ENCODE peak calls at places on chromosomes 16 and 17, in four cellular contexts. J is OCI-LY7, V is hepatocyte, Z is K562. N is an unnamed sample.

GRCh38 chr16:11768850-11769249 is 26.2 kb upstream of the TXNDC11 start:
- DNase-seq in J (peak), V (no peak), Z (no peak), N (no peak)

GRCh38 chr16:12133738-12134137 is 157.2 kb downstream of the SNX29 start:
- DNase-seq in J (no peak), V (no peak), Z (no peak), N (no peak)

GRCh38 chr17:35568561-35568960 is 7.9 kb upstream of the SLFN14 start:
- DNase-seq in J (no peak), V (peak), Z (peak), N (peak)

GRCh38 chr17:3735515-3735914 is 11.8 kb downstream of the HASPIN start:
- DNase-seq in J (no peak), V (no peak), Z (no peak), N (no peak)

GRCh38 chr17:74746922-74747321 is 1.5 kb upstream of the NHERF1 start:
- DNase-seq in J (no peak), V (peak), Z (peak), N (no peak)

GRCh38 chr17:75036643-75037268 is 10.0 kb downstream of the ATP5PD start:
- DNase-seq in J (no peak), V (peak), Z (peak), N (no peak)

GRCh38 chr16:5025171-5025632 is 8.5 kb downstream of the NAGPA start:
- DNase-seq in J (peak), V (no peak), Z (no peak), N (no peak)

GRCh38 chr16:72873853-72874252 is 174.1 kb downstream of the ZFHX3 start:
- DNase-seq in J (no peak), V (no peak), Z (peak), N (no peak)

GRCh38 chr16:56319391-56319790 is 106.0 kb downstream of the AMFR start:
- DNase-seq in J (no peak), V (no peak), Z (no peak), N (no peak)

GRCh38 chr17:2705888-2706795 is 5.4 kb downstream of the CLUH start:
- DNase-seq in J (no peak), V (no peak), Z (no peak), N (no peak)

GRCh38 chr16:21950782-21951521 is 2.2 kb upstream of the UQCRC2 start:
- DNase-seq in J (peak), V (peak), Z (peak), N (peak)

GRCh38 chr16:10558305-10558704 is 22.1 kb downstream of the EMP2 start:
- DNase-seq in J (no peak), V (no peak), Z (no peak), N (no peak)

GRCh38 chr16:79598341-79599181 is 2.0 kb downstream of the MAF start:
- DNase-seq in J (no peak), V (peak), Z (no peak), N (no peak)

GRCh38 chr16:65947951-65948350 is 418.5 kb upstream of the CDH5 start:
- DNase-seq in J (no peak), V (no peak), Z (no peak), N (no peak)

GRCh38 chr17:79944821-79945391 is 90.8 kb downstream of the TBC1D16 start:
- DNase-seq in J (no peak), V (no peak), Z (no peak), N (no peak)

GRCh38 chr17:39867891-39868553 is at the start of gene ZPBP2:
- DNase-seq in J (no peak), V (no peak), Z (no peak), N (no peak)

GRCh38 chr17:12789075-12789975 is at the start of gene ARHGAP44:
- DNase-seq in J (peak), V (peak), Z (peak), N (peak)

GRCh38 chr17:78329263-78330059 is 30.4 kb downstream of the SOCS3 start:
- DNase-seq in J (no peak), V (no peak), Z (no peak), N (peak)

GRCh38 chr16:85008267-85008666 is 3.1 kb downstream of the ZDHHC7 start:
- DNase-seq in J (no peak), V (no peak), Z (no peak), N (no peak)

GRCh38 chr16:28110479-28110878 is 47.0 kb upstream of the GSG1L start:
- DNase-seq in J (no peak), V (no peak), Z (no peak), N (no peak)

GRCh38 chr16:28108590-28109247 is 45.2 kb upstream of the GSG1L start:
- DNase-seq in J (no peak), V (no peak), Z (no peak), N (no peak)

GRCh38 chr16:28110977-28111376 is 47.5 kb upstream of the GSG1L start:
- DNase-seq in J (no peak), V (no peak), Z (no peak), N (no peak)

GRCh38 chr16:28110074-28110473 is 46.6 kb upstream of the GSG1L start:
- DNase-seq in J (no peak), V (no peak), Z (no peak), N (no peak)

DNA sequence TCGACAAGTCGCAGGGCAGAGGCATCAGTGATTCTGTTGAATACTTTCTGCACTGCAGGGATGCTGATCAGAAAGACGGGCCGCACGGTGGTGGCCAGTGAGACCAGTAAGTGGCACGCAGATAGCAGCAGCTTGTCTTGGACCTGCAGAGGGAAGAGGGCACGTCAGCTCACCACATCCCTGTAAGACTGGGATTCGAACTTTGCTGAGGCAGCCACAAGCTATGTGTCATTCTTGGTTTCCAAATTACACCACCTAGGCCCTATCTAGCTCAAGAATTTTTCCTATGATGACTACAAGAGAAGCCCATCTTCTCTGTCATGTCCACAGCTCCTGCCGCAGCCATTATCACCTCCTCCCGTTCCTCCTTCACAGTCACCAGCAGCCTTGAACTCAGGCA is 49.4 kb upstream of the GSG1L start:
- DNase-seq in J (no peak), V (no peak), Z (no peak), N (no peak)
- H2AFZ ChIP-seq in J (no peak), V (no peak), Z (no peak), N (no peak)

GRCh38 chr17:49132699-49133364 is at the start of gene B4GALNT2:
- DNase-seq in J (no peak), V (peak), Z (no peak), N (no peak)

GRCh38 chr17:49132317-49132698 is 261 bp upstream of the B4GALNT2 start:
- DNase-seq in J (no peak), V (no peak), Z (no peak), N (no peak)

GRCh38 chr17:49136335-49136734 is 3.8 kb downstream of the B4GALNT2 start:
- DNase-seq in J (no peak), V (no peak), Z (no peak), N (no peak)

GRCh38 chr17:49125449-49125848 is 7.1 kb upstream of the B4GALNT2 start:
- DNase-seq in J (no peak), V (no peak), Z (no peak), N (no peak)

GRCh38 chr17:49130891-49131290 is 1.7 kb upstream of the B4GALNT2 start:
- DNase-seq in J (no peak), V (no peak), Z (no peak), N (no peak)
- TF ChIP-seq CTCF in J (no peak), V (no peak), Z (no peak), N (no peak)

DNA sequence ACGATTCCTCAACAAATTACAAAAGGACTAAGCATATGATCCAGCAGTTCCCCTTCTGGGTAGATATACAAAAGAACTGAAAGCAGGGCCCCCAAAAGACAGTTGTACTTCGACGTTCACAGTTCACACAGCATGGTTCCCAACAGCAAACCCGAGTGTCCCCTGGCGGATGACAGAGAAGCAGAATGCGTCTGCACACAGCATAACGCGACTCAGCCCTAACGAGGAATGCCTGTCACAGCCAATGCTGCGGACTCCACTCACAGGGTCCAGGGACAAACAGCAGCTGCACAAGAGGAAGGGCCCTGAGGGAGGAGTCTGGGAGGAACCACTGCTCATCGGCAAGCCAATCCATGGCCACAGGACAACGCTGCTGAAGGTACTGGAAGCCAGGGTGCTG is 132.9 kb downstream of the ANKRD11 start:
- DNase-seq in J (no peak), V (no peak), Z (peak), N (no peak)
- H3K27ac ChIP-seq in J (no peak), V (no peak), Z (peak), N (no peak)

DNA sequence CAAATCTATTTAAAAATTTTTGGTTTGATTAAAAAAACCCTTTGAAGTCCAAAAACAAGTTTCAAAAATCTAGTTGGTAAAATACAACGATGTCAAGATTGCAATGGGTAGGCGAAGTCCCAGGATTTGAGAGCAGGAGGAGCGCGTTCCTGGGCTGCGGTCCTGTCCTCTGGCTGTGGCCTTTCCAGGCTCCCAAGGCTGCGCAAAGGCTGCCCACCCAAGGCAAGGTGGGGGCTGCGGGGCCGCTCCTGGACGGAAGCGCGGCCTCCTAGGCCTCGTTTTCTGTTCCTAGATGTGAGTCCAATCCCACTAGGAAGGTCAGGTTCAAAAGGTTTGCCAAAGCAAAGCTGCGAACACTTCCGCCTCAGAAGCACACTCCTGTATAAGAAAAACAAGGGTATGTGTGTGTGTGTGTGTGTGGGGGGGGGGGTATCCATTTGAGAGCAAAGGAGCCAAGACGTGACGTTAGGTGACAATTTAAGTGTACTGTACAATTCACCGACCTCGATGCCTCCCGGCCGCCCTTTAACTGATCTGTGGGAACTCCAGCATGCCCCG is 9.2 kb downstream of the AHSP start:
- DNase-seq in J (no peak), V (no peak), Z (no peak), N (no peak)
- H2AFZ ChIP-seq in J (no peak), V (peak), Z (no peak), N (no peak)

DNA sequence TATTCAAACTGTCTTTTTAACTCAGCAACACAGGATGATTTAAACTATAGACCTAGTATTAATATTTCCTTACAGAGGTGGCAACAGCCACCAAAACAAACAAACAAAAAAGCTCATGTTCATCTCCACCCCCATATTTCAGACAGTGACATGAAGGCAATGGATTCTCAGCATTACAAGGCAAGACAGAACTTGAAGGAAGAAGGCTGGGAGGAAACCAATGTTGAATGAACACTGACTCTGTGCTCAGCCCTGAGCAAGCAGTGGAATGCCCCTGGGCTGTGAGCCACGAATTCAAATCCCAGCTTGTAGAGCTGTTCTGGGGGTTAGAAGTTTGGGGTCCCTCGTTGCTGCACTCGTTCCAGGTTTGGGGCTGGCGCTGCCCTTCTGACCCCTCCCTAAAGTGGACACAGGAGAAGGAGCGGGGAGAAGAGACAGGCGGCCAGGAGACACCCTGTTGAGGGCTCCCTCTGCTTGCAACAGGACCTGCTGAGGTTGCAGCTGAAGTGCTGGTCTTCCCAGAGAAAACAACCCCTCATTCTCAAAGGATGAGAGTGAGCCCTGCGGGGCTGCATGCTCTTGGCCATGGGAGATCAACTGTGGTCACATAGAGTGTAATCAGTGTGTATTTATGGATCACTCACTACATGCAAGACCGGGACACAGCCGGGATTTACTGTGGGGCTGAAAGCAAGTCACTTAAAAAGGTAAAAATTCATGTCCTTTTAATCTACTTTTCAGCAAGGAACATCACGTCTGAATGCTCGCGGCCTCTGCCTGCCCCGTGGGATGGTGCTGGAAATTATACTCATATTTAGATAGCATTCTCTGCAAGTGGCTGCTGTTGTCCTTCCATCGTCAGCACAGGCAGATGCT is 34.3 kb downstream of the MYH3 start:
- DNase-seq in J (no peak), V (no peak), Z (no peak), N (no peak)
- TF ChIP-seq CTCF in J (no peak), V (no peak), Z (no peak), N (no peak)

DNA sequence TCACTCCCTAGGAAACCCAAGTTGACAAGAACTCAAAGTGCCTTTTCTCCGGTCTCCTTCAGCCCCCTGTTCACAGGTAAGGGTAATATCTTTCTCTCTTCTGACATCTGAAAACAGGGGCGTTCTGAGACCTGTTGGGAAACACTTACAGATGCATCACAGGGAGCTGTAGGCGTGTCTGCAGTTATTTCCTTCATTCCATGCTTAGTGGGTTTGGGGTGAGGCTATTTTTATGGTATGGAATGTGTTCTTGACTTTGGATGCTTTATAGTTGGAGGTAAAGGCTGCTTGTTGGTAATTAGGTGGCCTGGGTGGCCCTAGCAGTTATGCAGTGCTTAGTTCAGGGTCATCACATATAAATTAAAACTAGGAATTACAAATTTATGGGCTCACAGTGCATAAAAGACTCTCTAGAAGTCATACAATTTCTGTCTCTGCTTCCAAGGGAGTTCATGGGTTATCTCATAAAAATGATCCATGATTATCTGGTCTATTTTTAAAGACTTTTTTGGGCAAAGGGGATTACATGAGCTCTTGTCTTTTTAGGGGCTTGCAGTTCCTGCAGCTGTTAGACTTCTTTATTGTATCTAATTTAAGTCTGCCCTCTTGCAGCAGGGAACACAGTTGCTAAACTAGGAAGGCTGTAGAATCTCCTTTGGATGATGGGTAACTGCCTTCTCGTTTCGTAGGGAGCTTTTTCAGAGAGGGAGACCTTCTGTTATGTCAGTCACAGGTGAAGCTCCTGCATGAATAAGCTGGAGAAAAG is 10.2 kb downstream of the SOCS7 start:
- DNase-seq in J (no peak), V (no peak), Z (no peak), N (peak)
- H3K27ac ChIP-seq in J (no peak), V (no peak), Z (no peak), N (peak)

GRCh38 chr16:19523184-19523558 is 571 bp upstream of the CCP110 start:
- DNase-seq in J (no peak), V (no peak), Z (no peak), N (no peak)

GRCh38 chr16:19524356-19524865 is 669 bp downstream of the CCP110 start:
- DNase-seq in J (peak), V (no peak), Z (no peak), N (no peak)

GRCh38 chr16:19523559-19524355 is at the start of gene CCP110:
- DNase-seq in J (peak), V (peak), Z (peak), N (peak)

GRCh38 chr16:19527161-19527560 is 3.4 kb downstream of the CCP110 start:
- DNase-seq in J (no peak), V (no peak), Z (no peak), N (no peak)

GRCh38 chr16:19524866-19525723 is 1.4 kb downstream of the CCP110 start:
- DNase-seq in J (peak), V (peak), Z (no peak), N (no peak)
- H2AFZ ChIP-seq in J (peak), V (peak), Z (peak), N (peak)

DNA sequence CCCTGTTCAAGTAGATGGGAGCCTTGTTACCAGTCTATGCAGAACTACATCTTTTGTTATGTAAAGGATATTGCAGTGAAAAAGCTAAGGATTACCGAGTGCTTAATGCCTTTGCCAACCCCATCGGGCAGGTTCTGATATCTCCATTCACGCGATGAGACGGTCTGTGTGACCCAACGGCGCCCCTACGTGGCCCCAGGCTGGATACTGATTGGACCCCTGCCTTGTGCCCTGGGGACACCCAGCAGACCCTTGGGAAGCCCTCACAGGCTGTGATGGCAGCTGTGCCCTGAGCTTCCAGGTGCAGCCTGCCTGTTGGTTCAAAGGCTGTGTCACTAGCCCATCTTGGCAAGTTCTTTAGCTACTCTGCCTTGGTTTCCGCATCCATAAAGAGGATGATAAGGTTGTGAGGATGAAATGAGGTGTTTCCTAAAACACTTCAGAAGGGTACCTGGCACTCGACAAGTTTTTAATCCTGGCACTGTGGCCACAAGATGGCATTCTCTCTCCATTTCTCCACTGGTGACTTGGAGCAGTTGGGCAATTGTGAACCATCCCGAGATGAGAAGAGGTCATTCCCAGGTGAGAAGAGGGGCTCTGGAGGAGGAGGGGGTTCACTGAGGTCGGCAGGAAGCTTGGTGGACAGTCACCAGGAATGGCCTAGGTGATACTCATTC is 33.6 kb downstream of the HAPSTR1 start:
- DNase-seq in J (no peak), V (no peak), Z (no peak), N (no peak)
- TF ChIP-seq CTCF in J (peak), V (no peak), Z (no peak), N (no peak)

GRCh38 chr17:42153919-42154491 is 784 bp downstream of the RAB5C start:
- DNase-seq in J (no peak), V (peak), Z (peak), N (no peak)
- H3K27ac ChIP-seq in J (peak), V (peak), Z (peak), N (no peak)

N was measured in PC-9.